ENCODE peak calls at places on chromosomes 3 and 15, in seven cellular contexts. M is Karpas-422, X is GM23248, U is fibroblast of lung, B is IMR-90, T is astrocyte, Q is adipocyte. E is an unnamed sample. For H3K9me3, the result is how much of the 10 kb centered on the place peaks cover.

GRCh38 chr3:184814214-184814613 is 2.2 kb downstream of the VPS8 start:
- DNase-seq in X (no peak), T (peak), B (peak), Q (no peak), M (peak), U (no peak), E (no peak)

GRCh38 chr3:21979706-21980105 is 228.7 kb upstream of the ZNF385D start:
- DNase-seq in X (peak), M (no peak), Q (peak), B (peak), T (peak), U (peak), E (no peak)

GRCh38 chr3:49794926-49795905 is 4.5 kb downstream of the CDHR4 start:
- DNase-seq in X (no peak), T (no peak), U (no peak), Q (no peak), B (no peak), M (no peak), E (peak)

GRCh38 chr15:60477991-60478632 is 830 bp downstream of the ICE2 start:
- DNase-seq in X (peak), Q (peak), U (peak), T (peak), B (peak), M (peak), E (peak)

GRCh38 chr3:15291589-15292541 is 40.5 kb downstream of the SH3BP5 start:
- DNase-seq in B (no peak), U (peak), Q (no peak), X (no peak), T (peak), M (no peak), E (no peak)

GRCh38 chr3:153210116-153210515 is 48.1 kb downstream of the RAP2B start:
- DNase-seq in U (peak), B (peak), M (no peak), T (no peak), X (peak), Q (peak), E (peak)

GRCh38 chr3:101479022-101479421 is 34.0 kb downstream of the SENP7 start:
- DNase-seq in T (no peak), Q (no peak), U (no peak), B (no peak), X (no peak), M (peak), E (no peak)

GRCh38 chr15:29135266-29135665 is 134.4 kb downstream of the NSMCE3 start:
- DNase-seq in B (peak), Q (no peak), T (no peak), U (no peak), X (peak), M (no peak), E (no peak)

GRCh38 chr15:75349851-75350588 is 3.2 kb downstream of the NEIL1 start:
- DNase-seq in U (no peak), M (peak), X (no peak), Q (no peak), T (no peak), B (no peak), E (no peak)

GRCh38 chr3:59451041-59451763 is 401.4 kb upstream of the CFAP20DC start:
- DNase-seq in B (no peak), M (no peak), Q (no peak), T (no peak), U (peak), X (no peak), E (no peak)

GRCh38 chr3:128456776-128457715 is 9.6 kb downstream of the DNAJB8 start:
- DNase-seq in X (no peak), U (no peak), T (no peak), M (no peak), B (no peak), Q (no peak), E (peak)

GRCh38 chr15:52440414-52440813 is 88.3 kb downstream of the MYO5A start:
- DNase-seq in Q (no peak), M (no peak), X (peak), B (peak), T (peak), U (peak), E (no peak)

GRCh38 chr3:195197764-195198423 is 73.1 kb downstream of the XXYLT1 start:
- DNase-seq in B (peak), U (peak), Q (peak), X (peak), T (peak), M (no peak), E (peak)

GRCh38 chr15:27512281-27513001 is 541.5 kb downstream of the GABRG3 start:
- DNase-seq in T (no peak), B (no peak), U (no peak), Q (no peak), X (no peak), M (no peak), E (no peak)
- H3K9me3 ChIP-seq in T (under half), B (under half), U (under half), Q (under half), X (under half), M (half or more), E (under half)

GRCh38 chr3:143375698-143376097 is 256.1 kb downstream of the CHST2 start:
- DNase-seq in B (no peak), M (no peak), U (no peak), Q (no peak), T (no peak), X (no peak), E (no peak)
- H3K9ac ChIP-seq in B (no peak), M (no peak), U (no peak), Q (no peak), T (no peak), X (no peak), E (no peak)

GRCh38 chr15:80697316-80697715 is 2.2 kb downstream of the ABHD17C start:
- DNase-seq in Q (no peak), T (no peak), B (no peak), U (no peak), X (no peak), M (no peak), E (no peak)
- H3K4me3 ChIP-seq in Q (peak), T (no peak), B (peak), U (peak), X (peak), M (no peak), E (peak)

GRCh38 chr3:138542977-138543376 is 51.1 kb downstream of the CEP70 start:
- DNase-seq in X (no peak), Q (no peak), T (no peak), U (no peak), M (no peak), B (no peak), E (no peak)
- H3K9me3 ChIP-seq in X (under half), Q (under half), T (under half), U (under half), M (under half), B (under half), E (half or more)

DNA sequence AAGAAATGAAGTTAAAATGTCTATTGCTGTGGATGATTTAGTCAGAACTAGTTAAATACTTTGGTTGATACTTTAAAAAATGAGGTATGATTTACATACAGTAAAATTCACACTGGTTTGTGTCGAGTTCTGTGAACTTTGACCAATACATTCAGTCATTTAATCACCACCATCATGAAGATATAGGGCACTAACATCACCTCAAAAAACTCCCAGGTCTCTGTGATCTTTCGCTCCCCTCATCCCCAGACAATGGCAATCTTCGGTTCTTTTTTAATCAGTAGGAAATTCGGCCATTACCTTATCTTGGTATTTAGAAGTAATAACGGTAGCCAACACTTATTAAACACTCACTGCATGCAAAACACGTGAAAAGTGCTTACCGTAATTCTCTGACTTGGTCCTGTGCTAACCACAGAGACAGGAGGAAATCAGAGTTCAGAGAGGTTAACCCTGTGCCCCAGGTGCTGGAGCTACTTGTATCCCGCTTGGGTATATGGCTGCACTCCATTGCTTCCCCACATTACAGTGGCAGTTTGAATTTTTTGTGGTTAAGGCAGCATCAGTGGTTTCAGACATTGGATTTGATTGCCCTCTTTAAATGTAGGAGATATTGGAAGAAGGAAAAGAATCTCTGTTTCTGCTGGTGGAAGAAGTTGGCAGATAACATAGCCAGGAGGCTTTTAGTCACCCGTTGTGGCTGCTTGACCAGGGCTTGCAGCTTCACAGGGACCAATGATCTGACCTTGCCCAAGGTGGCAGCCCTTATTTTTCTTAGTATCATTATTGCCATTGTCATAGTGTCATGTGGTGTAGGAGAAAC is 4.2 kb downstream of the PLCL2 start:
- DNase-seq in X (no peak), U (no peak), M (no peak), T (no peak), Q (no peak), B (no peak), E (no peak)
- H3K9ac ChIP-seq in X (no peak), U (no peak), M (no peak), T (no peak), Q (peak), B (no peak), E (no peak)

GRCh38 chr15:56971571-56971970 is 53.1 kb downstream of the TCF12 start:
- DNase-seq in U (peak), Q (peak), B (peak), M (no peak), T (no peak), X (no peak), E (no peak)
- H3K4me3 ChIP-seq in U (no peak), Q (no peak), B (no peak), M (no peak), T (no peak), X (no peak), E (no peak)

DNA sequence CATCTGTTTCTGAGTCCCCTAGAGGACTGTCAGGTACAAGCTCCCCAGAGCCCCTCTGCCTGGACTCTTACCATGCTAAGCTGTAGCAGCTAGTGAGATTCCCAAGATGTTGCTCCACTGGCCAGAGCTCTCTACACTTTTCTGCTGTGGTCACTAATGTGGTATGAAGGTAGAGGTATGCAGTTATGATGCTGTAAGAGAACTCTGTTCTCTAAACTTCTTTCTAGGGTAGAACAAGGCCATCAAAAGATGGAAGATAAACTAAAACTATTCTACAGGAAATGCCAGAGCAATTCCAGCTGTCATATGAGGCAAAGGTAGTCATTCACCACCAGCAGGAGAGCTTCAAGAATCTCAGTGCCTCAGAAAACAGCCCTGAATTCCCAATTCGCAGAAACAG is 517.4 kb upstream of the ARRDC4 start:
- DNase-seq in Q (no peak), U (no peak), T (no peak), M (no peak), B (no peak), X (no peak), E (no peak)
- H3K9me3 ChIP-seq in Q (under half), U (under half), T (under half), M (under half), B (under half), X (under half), E (under half)

DNA sequence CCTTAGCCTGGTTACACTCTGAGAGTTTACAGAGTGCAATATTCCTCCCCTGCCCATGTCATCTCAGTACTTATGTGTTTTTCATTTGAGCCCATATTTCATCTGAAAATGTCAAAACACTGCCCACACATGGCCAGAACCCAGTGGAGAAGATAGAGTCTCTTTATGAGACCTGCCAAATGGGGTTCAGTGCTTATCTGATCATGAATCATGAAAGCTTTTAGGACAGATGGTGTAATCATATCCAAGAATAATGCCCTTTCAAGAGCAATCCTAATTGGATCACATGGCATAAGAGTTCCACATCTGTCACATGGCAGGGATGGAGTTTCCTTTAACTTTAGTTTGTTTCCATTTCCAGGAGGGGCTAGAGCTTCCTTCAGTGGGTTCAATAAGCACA is 77.2 kb upstream of the AGBL1 start:
- DNase-seq in B (no peak), Q (no peak), X (no peak), M (no peak), T (peak), U (peak), E (no peak)
- H3K9ac ChIP-seq in B (no peak), Q (no peak), X (no peak), M (no peak), T (no peak), U (no peak), E (no peak)